ENCODE peak calls at places on chromosomes 16 and 17, in eight cellular contexts. G is activated naive CD8-positive, alpha-beta T cell treated with anti-CD3 and anti-CD28 coated beads, Interleukin-2, amount 50 U/mL, for 16 hours; U is mucosa of descending colon; E is NCI-H1048; R is MV-4-11; X is T-helper 2 cell; J is dorsolateral prefrontal cortex; L is mucosa of gallbladder. Q is an unnamed sample.

GRCh38 chr17:33562792-33563191 is 269.7 kb upstream of the ASIC2 start:
- DNase-seq in G (no peak), U (no peak), E (no peak), R (peak), X (no peak), J (no peak), L (no peak), Q (no peak)

GRCh38 chr17:71987634-71988033 is 133.2 kb upstream of the SOX9 start:
- DNase-seq in G (no peak), U (no peak), E (no peak), R (peak), X (no peak), J (no peak), L (no peak), Q (no peak)

GRCh38 chr16:30010817-30011504 is at the start of gene DOC2A:
- DNase-seq in G (no peak), U (no peak), E (no peak), R (no peak), X (no peak), J (no peak), L (no peak), Q (no peak)

GRCh38 chr17:42744283-42744805 is 496 bp downstream of the EZH1 start:
- DNase-seq in G (peak), U (peak), E (no peak), R (peak), X (peak), J (peak), L (peak), Q (peak)

GRCh38 chr16:53829186-53829747 is 125.3 kb downstream of the FTO start:
- DNase-seq in G (no peak), U (no peak), E (no peak), R (no peak), X (no peak), J (no peak), L (no peak), Q (no peak)

GRCh38 chr17:42129109-42129837 is 6.7 kb downstream of the HSPB9 start:
- DNase-seq in G (no peak), U (no peak), E (no peak), R (no peak), X (no peak), J (no peak), L (no peak), Q (no peak)

GRCh38 chr16:79776243-79776884 is 175.8 kb upstream of the MAF start:
- DNase-seq in G (no peak), U (peak), E (no peak), R (no peak), X (no peak), J (no peak), L (peak), Q (peak)

GRCh38 chr16:46621006-46621629 is at the start of gene SHCBP1:
- DNase-seq in G (peak), U (peak), E (peak), R (peak), X (peak), J (peak), L (peak), Q (peak)

GRCh38 chr16:11913425-11914079 is 2.2 kb downstream of the GSPT1 start:
- DNase-seq in G (no peak), U (peak), E (no peak), R (peak), X (peak), J (no peak), L (no peak), Q (no peak)

GRCh38 chr17:7177954-7178477 is 1.2 kb downstream of the ASGR1 start:
- DNase-seq in G (no peak), U (no peak), E (no peak), R (no peak), X (no peak), J (peak), L (no peak), Q (no peak)

GRCh38 chr17:2024572-2025219 is 438 bp downstream of the RTN4RL1 start:
- DNase-seq in G (no peak), U (no peak), E (no peak), R (no peak), X (no peak), J (no peak), L (no peak), Q (no peak)

GRCh38 chr17:71649986-71650385 is 470.8 kb upstream of the SOX9 start:
- DNase-seq in G (no peak), U (no peak), E (no peak), R (no peak), X (no peak), J (no peak), L (no peak), Q (no peak)

GRCh38 chr16:66928702-66929388 is 3.5 kb upstream of the RRAD start:
- DNase-seq in G (no peak), U (peak), E (no peak), R (peak), X (no peak), J (no peak), L (no peak), Q (no peak)

GRCh38 chr16:47069841-47070584 is 73.7 kb downstream of the NETO2 start:
- DNase-seq in G (no peak), U (no peak), E (no peak), R (no peak), X (no peak), J (no peak), L (no peak), Q (no peak)

GRCh38 chr16:73483934-73484712 is 436.2 kb upstream of the ZFHX3 start:
- DNase-seq in G (no peak), U (no peak), E (no peak), R (no peak), X (no peak), J (no peak), L (no peak), Q (no peak)

GRCh38 chr16:85902366-85903155 is 3.6 kb downstream of the IRF8 start:
- DNase-seq in G (peak), U (no peak), E (no peak), R (peak), X (no peak), J (no peak), L (no peak), Q (no peak)

GRCh38 chr17:73654241-73654640 is 10.0 kb upstream of the SDK2 start:
- DNase-seq in G (no peak), U (no peak), E (no peak), R (no peak), X (no peak), J (no peak), L (no peak), Q (no peak)

GRCh38 chr17:3916013-3916696 is at the start of gene P2RX1:
- DNase-seq in G (no peak), U (peak), E (no peak), R (peak), X (peak), J (no peak), L (peak), Q (peak)

GRCh38 chr17:1797323-1797722 is 32.4 kb downstream of the SMYD4 start:
- DNase-seq in G (no peak), U (no peak), E (no peak), R (no peak), X (no peak), J (peak), L (no peak), Q (no peak)

GRCh38 chr17:55577011-55577586 is 65.8 kb upstream of the SMIM36 start:
- DNase-seq in G (peak), U (peak), E (no peak), R (peak), X (peak), J (peak), L (no peak), Q (peak)

GRCh38 chr17:42050360-42051012 is at the start of gene C17orf113:
- DNase-seq in G (peak), U (peak), E (no peak), R (peak), X (peak), J (peak), L (peak), Q (peak)

GRCh38 chr17:59234631-59235030 is 14.3 kb downstream of the GDPD1 start:
- DNase-seq in G (no peak), U (no peak), E (no peak), R (no peak), X (no peak), J (no peak), L (no peak), Q (no peak)

GRCh38 chr17:41919165-41919817 is 540 bp upstream of the ACLY start:
- DNase-seq in G (no peak), U (no peak), E (peak), R (no peak), X (no peak), J (peak), L (no peak), Q (no peak)

GRCh38 chr16:85451646-85452363 is 161.3 kb upstream of the GSE1 start:
- DNase-seq in G (no peak), U (no peak), E (no peak), R (peak), X (no peak), J (no peak), L (no peak), Q (no peak)

GRCh38 chr17:76404256-76404655 is 19.8 kb downstream of the SPHK1 start:
- DNase-seq in G (no peak), U (no peak), E (no peak), R (no peak), X (no peak), J (no peak), L (no peak), Q (peak)

GRCh38 chr16:57949013-57949412 is 21.9 kb downstream of the CNGB1 start:
- DNase-seq in G (no peak), U (no peak), E (no peak), R (no peak), X (no peak), J (no peak), L (no peak), Q (no peak)

GRCh38 chr17:50487213-50488096 is 8.8 kb downstream of the RSAD1 start:
- DNase-seq in G (no peak), U (no peak), E (no peak), R (no peak), X (no peak), J (no peak), L (peak), Q (no peak)

GRCh38 chr17:66717680-66718079 is 117.2 kb upstream of the CACNG5 start:
- DNase-seq in G (no peak), U (no peak), E (no peak), R (peak), X (no peak), J (no peak), L (no peak), Q (no peak)

GRCh38 chr16:10098991-10099390 is 83.2 kb downstream of the GRIN2A start:
- DNase-seq in G (no peak), U (no peak), E (no peak), R (no peak), X (no peak), J (no peak), L (no peak), Q (no peak)

GRCh38 chr16:1188781-1189189 is 35.9 kb downstream of the CACNA1H start:
- DNase-seq in G (no peak), U (peak), E (no peak), R (no peak), X (peak), J (no peak), L (no peak), Q (peak)

GRCh38 chr16:85853641-85854545 is 45.1 kb upstream of the IRF8 start:
- DNase-seq in G (no peak), U (no peak), E (no peak), R (peak), X (no peak), J (no peak), L (no peak), Q (no peak)

GRCh38 chr16:29925173-29925804 is 737 bp downstream of the KCTD13 start:
- DNase-seq in G (no peak), U (no peak), E (no peak), R (peak), X (no peak), J (no peak), L (no peak), Q (no peak)

GRCh38 chr17:3400008-3400407 is 1.8 kb upstream of the OR1E1 start:
- DNase-seq in G (no peak), U (no peak), E (no peak), R (no peak), X (no peak), J (no peak), L (no peak), Q (no peak)

GRCh38 chr16:842061-842476 is 41.5 kb upstream of the GNG13 start:
- DNase-seq in G (no peak), U (no peak), E (no peak), R (no peak), X (no peak), J (peak), L (no peak), Q (no peak)

GRCh38 chr16:53099318-53100130 is 44.7 kb downstream of the CHD9 start:
- DNase-seq in G (no peak), U (peak), E (peak), R (peak), X (peak), J (peak), L (peak), Q (peak)

GRCh38 chr17:13557077-13557476 is 44.7 kb downstream of the HS3ST3A1 start:
- DNase-seq in G (no peak), U (no peak), E (no peak), R (no peak), X (no peak), J (no peak), L (no peak), Q (no peak)

GRCh38 chr17:64332502-64332901 is 58.2 kb downstream of the PECAM1 start:
- DNase-seq in G (no peak), U (no peak), E (no peak), R (no peak), X (no peak), J (no peak), L (no peak), Q (peak)

GRCh38 chr16:67246945-67247697 is at the start of gene FHOD1:
- DNase-seq in G (peak), U (peak), E (peak), R (peak), X (peak), J (peak), L (peak), Q (peak)